ENCODE peak calls at places on chromosomes 13 and 19, in nine cellular contexts. One of them, this sample, is unnamed.

GRCh38 chr13:23751195-23751594 is 138.0 kb downstream of the MIPEP start:
- DNase-seq in left ventricle myocardium inferior: no peak
- DNase-seq in stomach: no peak
- DNase-seq in left lung: no peak
- DNase-seq in bronchial epithelial cell: peak; percentile 90
- DNase-seq in tibial nerve: no peak
- DNase-seq in BJ: no peak
- DNase-seq in transverse colon: no peak
- DNase-seq in ovary: no peak
- DNase-seq in this sample: no peak

GRCh38 chr19:55080915-55081772 is 5.5 kb downstream of the EPS8L1 start:
- DNase-seq in stomach: peak; percentile 66
- DNase-seq in transverse colon: peak; percentile 93
- DNase-seq in tibial nerve: no peak
- DNase-seq in BJ: no peak
- DNase-seq in bronchial epithelial cell: peak; percentile 76
- DNase-seq in left lung: peak; percentile 87
- DNase-seq in ovary: no peak
- DNase-seq in left ventricle myocardium inferior: peak; percentile 73
- DNase-seq in this sample: peak; percentile 77

GRCh38 chr13:41468631-41469030 is 11.3 kb downstream of the RGCC start:
- DNase-seq in stomach: no peak
- DNase-seq in BJ: no peak
- DNase-seq in transverse colon: no peak
- DNase-seq in tibial nerve: no peak
- DNase-seq in ovary: no peak
- DNase-seq in left lung: no peak
- DNase-seq in bronchial epithelial cell: peak; percentile 81
- DNase-seq in left ventricle myocardium inferior: no peak
- DNase-seq in this sample: no peak

GRCh38 chr19:38867176-38867780 is 10.8 kb downstream of the RINL start:
- DNase-seq in tibial nerve: no peak
- DNase-seq in ovary: no peak
- DNase-seq in stomach: no peak
- DNase-seq in transverse colon: no peak
- DNase-seq in bronchial epithelial cell: no peak
- DNase-seq in left lung: no peak
- DNase-seq in BJ: no peak
- DNase-seq in left ventricle myocardium inferior: no peak
- DNase-seq in this sample: no peak

GRCh38 chr13:30033681-30034447 is 183.4 kb upstream of the UBL3 start:
- DNase-seq in bronchial epithelial cell: peak; percentile 71
- DNase-seq in BJ: peak; percentile 95
- DNase-seq in left lung: no peak
- DNase-seq in transverse colon: no peak
- DNase-seq in stomach: no peak
- DNase-seq in left ventricle myocardium inferior: no peak
- DNase-seq in tibial nerve: no peak
- DNase-seq in ovary: no peak
- DNase-seq in this sample: no peak

GRCh38 chr13:75250526-75251183 is 231.3 kb downstream of the TBC1D4 start:
- DNase-seq in stomach: no peak
- DNase-seq in ovary: no peak
- DNase-seq in tibial nerve: no peak
- DNase-seq in BJ: no peak
- DNase-seq in left lung: no peak
- DNase-seq in transverse colon: no peak
- DNase-seq in bronchial epithelial cell: peak; percentile 58
- DNase-seq in left ventricle myocardium inferior: no peak
- DNase-seq in this sample: no peak

GRCh38 chr13:100666124-100666523 is 8.5 kb downstream of the TMTC4 start:
- DNase-seq in stomach: no peak
- DNase-seq in BJ: no peak
- DNase-seq in tibial nerve: no peak
- DNase-seq in bronchial epithelial cell: no peak
- DNase-seq in left ventricle myocardium inferior: no peak
- DNase-seq in ovary: peak; percentile 25
- DNase-seq in left lung: no peak
- DNase-seq in transverse colon: no peak
- DNase-seq in this sample: no peak

GRCh38 chr19:30330266-30330665 is 41.9 kb upstream of the ZNF536 start:
- DNase-seq in ovary: no peak
- DNase-seq in bronchial epithelial cell: no peak
- DNase-seq in left ventricle myocardium inferior: no peak
- DNase-seq in tibial nerve: no peak
- DNase-seq in stomach: no peak
- DNase-seq in transverse colon: no peak
- DNase-seq in BJ: no peak
- DNase-seq in left lung: no peak
- DNase-seq in this sample: no peak

GRCh38 chr19:1363599-1363998 is 20.1 kb upstream of the NDUFS7 start:
- DNase-seq in transverse colon: no peak
- DNase-seq in bronchial epithelial cell: no peak
- DNase-seq in tibial nerve: no peak
- DNase-seq in ovary: no peak
- DNase-seq in left lung: no peak
- DNase-seq in stomach: no peak
- DNase-seq in BJ: no peak
- DNase-seq in left ventricle myocardium inferior: no peak
- DNase-seq in this sample: no peak

GRCh38 chr19:1362385-1363257 is 21.1 kb upstream of the NDUFS7 start:
- DNase-seq in ovary: no peak
- DNase-seq in left ventricle myocardium inferior: no peak
- DNase-seq in left lung: no peak
- DNase-seq in BJ: no peak
- DNase-seq in bronchial epithelial cell: no peak
- DNase-seq in tibial nerve: no peak
- DNase-seq in stomach: no peak
- DNase-seq in transverse colon: no peak
- DNase-seq in this sample: no peak

GRCh38 chr19:1365306-1365963 is 18.3 kb upstream of the NDUFS7 start:
- DNase-seq in BJ: no peak
- DNase-seq in left ventricle myocardium inferior: no peak
- DNase-seq in stomach: no peak
- DNase-seq in bronchial epithelial cell: no peak
- DNase-seq in ovary: no peak
- DNase-seq in left lung: no peak
- DNase-seq in transverse colon: no peak
- DNase-seq in tibial nerve: no peak
- DNase-seq in this sample: no peak

GRCh38 chr19:1365964-1366695 is 17.6 kb upstream of the NDUFS7 start:
- DNase-seq in BJ: no peak
- DNase-seq in bronchial epithelial cell: no peak
- DNase-seq in transverse colon: no peak
- DNase-seq in ovary: no peak
- DNase-seq in left ventricle myocardium inferior: no peak
- DNase-seq in tibial nerve: no peak
- DNase-seq in stomach: no peak
- DNase-seq in left lung: no peak
- DNase-seq in this sample: no peak

DNA sequence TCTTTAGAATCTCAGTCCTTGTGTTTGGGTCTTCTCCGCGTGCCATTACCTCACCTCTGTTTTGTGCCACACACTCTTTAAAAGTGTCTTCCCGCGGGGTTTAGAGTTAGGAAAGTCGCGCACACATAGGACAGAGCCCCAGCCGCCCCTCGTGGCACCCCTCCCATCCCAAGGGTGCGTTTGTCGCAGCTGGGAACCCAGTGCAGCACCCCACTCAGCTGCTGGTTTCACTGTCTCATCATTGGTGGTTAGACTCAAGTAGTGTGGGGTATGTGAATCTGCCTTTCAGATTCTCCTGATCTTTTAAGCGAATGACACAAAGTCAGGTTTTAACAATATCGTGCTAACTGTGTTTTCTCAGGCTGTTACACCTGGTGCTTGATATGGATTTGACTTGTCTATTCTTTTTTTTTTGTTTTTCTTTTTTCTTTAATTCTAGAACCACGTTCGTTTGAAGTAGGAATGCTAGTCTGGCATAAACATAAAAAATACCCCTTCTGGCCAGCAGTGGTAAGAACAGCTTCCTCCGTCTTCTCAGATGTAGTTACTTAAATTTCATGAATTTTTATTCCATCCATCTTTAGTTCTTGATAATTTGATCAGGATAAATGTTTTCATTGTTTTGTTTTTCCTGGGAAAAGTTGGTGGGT is 19.5 kb upstream of the NDUFS7 start:
- DNase-seq in transverse colon: no peak
- DNase-seq in left ventricle myocardium inferior: no peak
- DNase-seq in bronchial epithelial cell: no peak
- DNase-seq in BJ: no peak
- DNase-seq in left lung: no peak
- DNase-seq in ovary: no peak
- DNase-seq in stomach: no peak
- DNase-seq in tibial nerve: no peak
- DNase-seq in this sample: no peak
- H3K36me3 ChIP-seq in transverse colon: no peaks in the 10 kb centered on the region
- H3K36me3 ChIP-seq in left ventricle myocardium inferior: peaks cover 78% of the 10 kb centered on the region
- H3K36me3 ChIP-seq in bronchial epithelial cell: peaks cover 21% of the 10 kb centered on the region
- H3K36me3 ChIP-seq in BJ: peaks cover 30% of the 10 kb centered on the region
- H3K36me3 ChIP-seq in left lung: no peaks in the 10 kb centered on the region
- H3K36me3 ChIP-seq in ovary: no peaks in the 10 kb centered on the region
- H3K36me3 ChIP-seq in stomach: peaks cover 96% of the 10 kb centered on the region
- H3K36me3 ChIP-seq in tibial nerve: peaks cover 5% of the 10 kb centered on the region
- H3K36me3 ChIP-seq in this sample: peaks cover 58% of the 10 kb centered on the region

GRCh38 chr19:33998739-33999345 is 173.5 kb upstream of the LSM14A start:
- DNase-seq in tibial nerve: no peak
- DNase-seq in BJ: no peak
- DNase-seq in left lung: no peak
- DNase-seq in bronchial epithelial cell: peak; percentile 27
- DNase-seq in stomach: no peak
- DNase-seq in left ventricle myocardium inferior: no peak
- DNase-seq in ovary: no peak
- DNase-seq in transverse colon: no peak
- DNase-seq in this sample: no peak

GRCh38 chr19:33998302-33998701 is 174.0 kb upstream of the LSM14A start:
- DNase-seq in BJ: no peak
- DNase-seq in transverse colon: no peak
- DNase-seq in ovary: no peak
- DNase-seq in left ventricle myocardium inferior: no peak
- DNase-seq in stomach: no peak
- DNase-seq in bronchial epithelial cell: no peak
- DNase-seq in left lung: no peak
- DNase-seq in tibial nerve: no peak
- DNase-seq in this sample: no peak

GRCh38 chr19:33997690-33998089 is 174.6 kb upstream of the LSM14A start:
- DNase-seq in left lung: no peak
- DNase-seq in bronchial epithelial cell: no peak
- DNase-seq in stomach: no peak
- DNase-seq in tibial nerve: no peak
- DNase-seq in transverse colon: no peak
- DNase-seq in ovary: no peak
- DNase-seq in BJ: no peak
- DNase-seq in left ventricle myocardium inferior: no peak
- DNase-seq in this sample: no peak
- TF ChIP-seq CTCF in left lung: no peak
- TF ChIP-seq CTCF in bronchial epithelial cell: no peak
- TF ChIP-seq CTCF in stomach: no peak
- TF ChIP-seq CTCF in tibial nerve: no peak
- TF ChIP-seq CTCF in transverse colon: no peak
- TF ChIP-seq CTCF in ovary: no peak
- TF ChIP-seq CTCF in BJ: peak; percentile 16
- TF ChIP-seq CTCF in left ventricle myocardium inferior: peak; percentile 22
- TF ChIP-seq CTCF in this sample: peak; percentile 12

GRCh38 chr13:108851660-108852059 is 222.2 kb downstream of the MYO16 start:
- DNase-seq in left lung: no peak
- DNase-seq in left ventricle myocardium inferior: no peak
- DNase-seq in stomach: no peak
- DNase-seq in transverse colon: no peak
- DNase-seq in ovary: no peak
- DNase-seq in bronchial epithelial cell: no peak
- DNase-seq in BJ: no peak
- DNase-seq in tibial nerve: no peak
- DNase-seq in this sample: no peak

GRCh38 chr13:108855737-108856387 is 226.5 kb downstream of the MYO16 start:
- DNase-seq in stomach: no peak
- DNase-seq in bronchial epithelial cell: no peak
- DNase-seq in transverse colon: no peak
- DNase-seq in left ventricle myocardium inferior: no peak
- DNase-seq in tibial nerve: no peak
- DNase-seq in BJ: no peak
- DNase-seq in left lung: no peak
- DNase-seq in ovary: no peak
- DNase-seq in this sample: no peak

GRCh38 chr13:108850706-108851105 is 221.3 kb downstream of the MYO16 start:
- DNase-seq in left lung: no peak
- DNase-seq in stomach: no peak
- DNase-seq in BJ: no peak
- DNase-seq in ovary: no peak
- DNase-seq in tibial nerve: no peak
- DNase-seq in left ventricle myocardium inferior: no peak
- DNase-seq in transverse colon: no peak
- DNase-seq in bronchial epithelial cell: no peak
- DNase-seq in this sample: no peak
- H3K4me3 ChIP-seq in left lung: no peak overlapping the region
- H3K4me3 ChIP-seq in stomach: no peak overlapping the region
- H3K4me3 ChIP-seq in BJ: no peak overlapping the region
- H3K4me3 ChIP-seq in ovary: no peak overlapping the region
- H3K4me3 ChIP-seq in tibial nerve: no peak overlapping the region
- H3K4me3 ChIP-seq in left ventricle myocardium inferior: no peak overlapping the region
- H3K4me3 ChIP-seq in transverse colon: no peak overlapping the region
- H3K4me3 ChIP-seq in bronchial epithelial cell: no peak overlapping the region
- H3K4me3 ChIP-seq in this sample: no peak overlapping the region

GRCh38 chr19:19280561-19280960 is 7.5 kb upstream of the TM6SF2 start:
- DNase-seq in left ventricle myocardium inferior: no peak
- DNase-seq in left lung: no peak
- DNase-seq in stomach: no peak
- DNase-seq in BJ: no peak
- DNase-seq in transverse colon: no peak
- DNase-seq in tibial nerve: no peak
- DNase-seq in bronchial epithelial cell: no peak
- DNase-seq in ovary: no peak
- DNase-seq in this sample: no peak

GRCh38 chr19:19279062-19279612 is 6.0 kb upstream of the TM6SF2 start:
- DNase-seq in bronchial epithelial cell: no peak
- DNase-seq in stomach: no peak
- DNase-seq in left lung: no peak
- DNase-seq in ovary: no peak
- DNase-seq in transverse colon: no peak
- DNase-seq in left ventricle myocardium inferior: no peak
- DNase-seq in BJ: no peak
- DNase-seq in tibial nerve: no peak
- DNase-seq in this sample: no peak

GRCh38 chr19:19276851-19277250 is 3.8 kb upstream of the TM6SF2 start:
- DNase-seq in BJ: no peak
- DNase-seq in transverse colon: no peak
- DNase-seq in tibial nerve: no peak
- DNase-seq in ovary: no peak
- DNase-seq in stomach: no peak
- DNase-seq in left lung: no peak
- DNase-seq in bronchial epithelial cell: no peak
- DNase-seq in left ventricle myocardium inferior: no peak
- DNase-seq in this sample: no peak

GRCh38 chr19:19278315-19278714 is 5.2 kb upstream of the TM6SF2 start:
- DNase-seq in BJ: no peak
- DNase-seq in bronchial epithelial cell: no peak
- DNase-seq in transverse colon: no peak
- DNase-seq in ovary: no peak
- DNase-seq in left ventricle myocardium inferior: no peak
- DNase-seq in stomach: no peak
- DNase-seq in tibial nerve: no peak
- DNase-seq in left lung: no peak
- DNase-seq in this sample: no peak

DNA sequence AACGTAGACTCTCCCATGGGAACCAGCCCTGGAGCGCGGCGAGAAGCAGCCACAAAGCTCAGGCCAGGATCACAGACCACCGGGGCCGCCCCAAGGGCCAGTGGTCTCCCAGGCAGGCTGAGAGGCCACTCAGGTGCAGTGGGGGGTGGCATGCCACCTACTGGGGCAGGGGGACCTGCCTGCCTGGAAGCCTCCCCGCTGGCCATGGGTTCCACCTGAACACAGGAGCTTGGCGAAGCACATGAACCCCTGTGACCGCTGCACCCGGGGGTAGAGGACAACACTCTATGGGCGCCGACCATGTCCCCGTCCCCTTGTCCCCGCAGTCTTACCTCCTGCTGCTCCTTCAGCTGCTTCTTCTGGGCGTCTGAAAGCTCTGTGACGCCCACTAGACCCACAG is 6.8 kb upstream of the TM6SF2 start:
- DNase-seq in transverse colon: no peak
- DNase-seq in stomach: no peak
- DNase-seq in tibial nerve: no peak
- DNase-seq in bronchial epithelial cell: no peak
- DNase-seq in left lung: no peak
- DNase-seq in BJ: no peak
- DNase-seq in ovary: no peak
- DNase-seq in left ventricle myocardium inferior: no peak
- DNase-seq in this sample: no peak
- H3K36me3 ChIP-seq in transverse colon: no peaks in the 10 kb centered on the region
- H3K36me3 ChIP-seq in stomach: peaks cover 99% of the 10 kb centered on the region
- H3K36me3 ChIP-seq in tibial nerve: peaks cover 4% of the 10 kb centered on the region
- H3K36me3 ChIP-seq in bronchial epithelial cell: peaks cover 15% of the 10 kb centered on the region
- H3K36me3 ChIP-seq in left lung: no peaks in the 10 kb centered on the region
- H3K36me3 ChIP-seq in BJ: peaks cover 17% of the 10 kb centered on the region
- H3K36me3 ChIP-seq in ovary: no peaks in the 10 kb centered on the region
- H3K36me3 ChIP-seq in left ventricle myocardium inferior: peaks cover 95% of the 10 kb centered on the region
- H3K36me3 ChIP-seq in this sample: no peaks in the 10 kb centered on the region